ENCODE peak calls at places on chromosomes 16 and 17, in four cellular contexts. S, O, W and T are unnamed samples.

GRCh38 chr17:39963826-39964225 is 1.0 kb downstream of the GSDMA start:
- DNase-seq in S (no peak), O (no peak), W (no peak), T (no peak)

GRCh38 chr16:23110257-23110899 is 38.9 kb downstream of the USP31 start:
- DNase-seq in O (no peak), S (no peak), W (no peak), T (no peak)

GRCh38 chr16:23999663-24000062 is 163.9 kb downstream of the PRKCB start:
- DNase-seq in S (no peak), W (peak), O (no peak), T (no peak)

GRCh38 chr16:50778284-50779163 is 36.6 kb downstream of the CYLD start:
- DNase-seq in S (no peak), O (no peak), W (peak), T (no peak)

GRCh38 chr16:48901712-48902374 is 291.9 kb upstream of the N4BP1 start:
- DNase-seq in W (no peak), S (no peak), O (no peak), T (no peak)

GRCh38 chr16:717651-718245 is 2.8 kb downstream of the METRN start:
- DNase-seq in O (no peak), S (no peak), W (no peak), T (no peak)

GRCh38 chr17:57397402-57397801 is 141.1 kb downstream of the MSI2 start:
- DNase-seq in O (no peak), W (no peak), S (no peak), T (no peak)

GRCh38 chr16:68564367-68564985 is 25.4 kb downstream of the ZFP90 start:
- DNase-seq in W (no peak), S (no peak), O (no peak), T (no peak)

GRCh38 chr16:66256919-66257318 is 109.6 kb upstream of the CDH5 start:
- DNase-seq in S (no peak), O (no peak), W (no peak), T (no peak)

GRCh38 chr16:68183033-68183432 is 52.9 kb downstream of the ESRP2 start:
- DNase-seq in W (no peak), O (no peak), S (no peak), T (no peak)

GRCh38 chr17:70242781-70243437 is 73.6 kb downstream of the KCNJ2 start:
- DNase-seq in O (no peak), S (no peak), W (no peak), T (no peak)

GRCh38 chr16:27505297-27506236 is 44.1 kb downstream of the GTF3C1 start:
- DNase-seq in O (no peak), W (no peak), S (no peak), T (no peak)

GRCh38 chr17:33469911-33470310 is 176.8 kb upstream of the ASIC2 start:
- DNase-seq in S (no peak), O (no peak), W (no peak), T (no peak)

GRCh38 chr17:77841742-77842141 is 116.8 kb upstream of the TNRC6C start:
- DNase-seq in O (no peak), S (no peak), W (no peak), T (no peak)

GRCh38 chr16:1548727-1549126 is 15.3 kb downstream of the TMEM204 start:
- DNase-seq in O (no peak), S (no peak), W (no peak), T (no peak)

GRCh38 chr17:34443832-34444469 is 80.9 kb upstream of the CCL1 start:
- DNase-seq in W (no peak), S (peak), O (peak), T (no peak)

GRCh38 chr17:55492951-55493350 is 18.3 kb downstream of the SMIM36 start:
- DNase-seq in W (no peak), O (peak), S (no peak), T (no peak)

GRCh38 chr17:31428111-31428510 is 36.6 kb downstream of the RAB11FIP4 start:
- DNase-seq in S (no peak), W (no peak), O (no peak), T (no peak)

GRCh38 chr17:57724038-57724728 is 20.9 kb downstream of the CCDC182 start:
- DNase-seq in O (no peak), W (peak), S (no peak), T (no peak)

GRCh38 chr16:29994613-29995329 is 646 bp downstream of the HIRIP3 start:
- DNase-seq in S (peak), W (no peak), O (no peak), T (peak)

GRCh38 chr16:74322301-74322710 is 25.7 kb downstream of the PSMD7 start:
- DNase-seq in W (no peak), O (no peak), S (no peak), T (no peak)

GRCh38 chr17:30917050-30917449 is 4.7 kb upstream of the ADAP2 start:
- DNase-seq in O (no peak), S (no peak), W (no peak), T (no peak)

GRCh38 chr16:29192329-29193247 is 207.7 kb downstream of the LAT start:
- DNase-seq in S (peak), W (no peak), O (no peak), T (no peak)

GRCh38 chr16:89320717-89321501 is 103.4 kb downstream of the ZNF778 start:
- DNase-seq in W (no peak), S (peak), O (no peak), T (no peak)

GRCh38 chr17:2779545-2779944 is 16.7 kb upstream of the RAP1GAP2 start:
- DNase-seq in S (no peak), W (no peak), O (no peak), T (no peak)

GRCh38 chr17:41329279-41329925 is 13.9 kb upstream of the KRTAP17-1 start:
- DNase-seq in O (peak), S (peak), W (no peak), T (peak)

GRCh38 chr16:14476183-14476582 is 153.9 kb downstream of the PARN start:
- DNase-seq in S (no peak), W (no peak), O (no peak), T (no peak)

GRCh38 chr17:41145261-41145660 is 4.4 kb downstream of the KRTAP4-5 start:
- DNase-seq in O (no peak), W (no peak), S (no peak), T (no peak)

GRCh38 chr17:9436629-9437028 is 139.0 kb downstream of the STX8 start:
- DNase-seq in S (no peak), W (no peak), O (no peak), T (no peak)

GRCh38 chr17:2177235-2177811 is 122.4 kb downstream of the HIC1 start:
- DNase-seq in S (no peak), W (no peak), O (peak), T (no peak)

GRCh38 chr17:6713918-6714271 is 726 bp upstream of the SLC13A5 start:
- DNase-seq in O (no peak), S (no peak), W (no peak), T (no peak)

GRCh38 chr16:60642956-60643355 is 1393.3 kb downstream of the CDH8 start:
- DNase-seq in S (no peak), W (no peak), O (no peak), T (no peak)

GRCh38 chr16:10805362-10805761 is 13.2 kb downstream of the TVP23A start:
- DNase-seq in S (no peak), W (no peak), O (no peak), T (no peak)
- TF ChIP-seq FOXK2 in S (no peak), W (no peak), O (no peak), T (no peak)

DNA sequence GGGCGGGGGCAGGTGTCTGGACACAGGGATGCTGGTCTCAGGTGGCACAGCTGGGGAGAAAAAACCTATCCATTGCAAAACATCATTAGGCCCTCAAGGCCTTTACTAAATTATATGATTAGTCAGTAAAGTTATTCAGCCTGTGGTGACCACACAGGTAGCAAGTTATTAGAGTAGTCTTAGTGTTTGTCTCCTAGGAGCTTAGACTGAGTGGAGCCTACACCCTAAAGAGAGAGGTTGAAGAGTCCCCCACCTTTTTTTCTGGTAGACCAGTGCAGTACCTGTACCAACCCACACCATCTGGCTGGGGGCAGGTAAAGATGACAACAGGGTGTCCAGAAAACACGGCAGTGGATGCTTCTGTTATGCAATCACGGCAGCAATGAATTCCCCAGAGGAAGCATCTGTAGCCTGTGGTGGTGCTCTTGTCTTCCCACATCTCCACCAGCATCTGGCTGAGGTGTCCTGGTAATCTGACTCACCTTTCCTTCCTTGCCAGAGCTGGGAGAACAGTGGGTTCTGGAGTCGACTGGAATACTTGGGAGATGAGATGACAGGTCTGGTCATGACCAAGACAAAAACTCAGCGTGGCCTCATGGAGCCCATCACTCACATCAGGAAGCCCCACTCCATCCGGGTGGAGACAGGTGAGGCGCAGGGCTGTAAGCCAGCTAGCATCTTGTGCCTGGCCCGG is 11.0 kb downstream of the MYCBPAP start:
- DNase-seq in S (no peak), W (no peak), O (no peak), T (no peak)
- TF ChIP-seq SP1 in S (no peak), W (no peak), O (no peak), T (no peak)

DNA sequence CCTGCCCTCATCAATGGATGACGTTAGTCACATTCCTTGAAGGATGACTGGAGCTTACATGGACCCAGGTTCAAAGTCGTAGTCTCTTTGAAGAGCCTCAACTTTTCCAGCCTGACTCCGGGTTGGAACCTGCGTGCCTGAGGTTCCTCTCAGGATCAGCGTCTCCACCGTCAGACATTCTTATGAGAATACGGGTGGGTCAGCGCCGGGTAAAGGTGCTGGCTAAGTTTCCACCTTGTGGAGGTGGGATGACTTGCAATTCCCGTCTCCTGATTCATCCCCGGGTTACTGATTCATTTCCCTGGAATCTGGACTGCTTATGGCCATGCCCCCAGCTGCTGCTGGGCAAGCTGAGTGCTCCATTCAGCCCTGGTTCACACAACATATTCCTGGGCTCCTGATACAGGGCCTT is 38.9 kb upstream of the CMIP start:
- DNase-seq in W (no peak), O (peak), S (no peak), T (peak)
- TF ChIP-seq FOXK2 in W (no peak), O (no peak), S (no peak), T (no peak)

DNA sequence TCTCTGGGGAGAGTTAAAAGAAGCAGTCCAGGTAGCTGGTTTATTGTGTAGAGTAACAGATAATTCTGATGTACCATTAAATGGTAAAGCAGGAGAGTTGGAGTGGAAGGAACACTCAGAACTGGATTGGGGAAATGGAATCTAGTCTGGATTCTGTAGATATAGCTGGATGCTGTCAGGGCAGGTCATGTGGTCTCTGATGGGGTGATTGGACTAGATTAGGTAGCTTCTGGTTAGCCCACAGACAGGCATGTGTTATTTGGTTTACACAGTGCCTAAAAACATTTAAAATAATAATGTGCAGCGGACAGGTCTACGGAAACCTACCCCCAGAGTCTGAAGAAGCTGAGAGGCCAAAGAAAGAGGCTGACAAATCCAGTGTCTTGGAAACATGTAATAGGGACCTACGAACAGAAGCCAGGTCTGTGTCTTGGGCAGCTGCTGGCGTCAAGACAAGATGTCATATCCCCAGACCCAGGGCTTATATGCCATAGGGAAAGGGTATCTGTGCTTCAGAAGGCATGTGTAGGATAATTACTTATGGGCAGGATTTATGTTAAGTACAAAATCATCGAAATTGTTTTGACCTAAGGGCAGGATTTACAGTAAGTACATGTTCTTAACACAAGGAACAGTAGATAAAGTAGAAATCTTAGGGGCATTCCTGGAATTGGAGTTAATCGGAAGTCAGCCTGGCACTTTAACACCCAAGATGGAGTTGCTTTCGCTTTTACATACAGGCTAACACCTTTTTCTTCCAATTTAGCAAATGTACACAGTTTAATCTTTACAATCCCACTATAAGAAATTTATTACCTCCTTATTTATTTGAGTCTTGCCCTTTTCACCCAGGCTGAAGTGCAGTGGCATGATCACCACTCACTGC is 12.4 kb downstream of the LUC7L3 start:
- DNase-seq in W (no peak), O (no peak), S (peak), T (no peak)
- TF ChIP-seq SP1 in W (no peak), O (no peak), S (no peak), T (no peak)

GRCh38 chr17:76075364-76076099 is 951 bp downstream of the GALR2 start:
- DNase-seq in O (no peak), S (no peak), W (no peak), T (no peak)

GRCh38 chr17:76076100-76076764 is 1.7 kb downstream of the GALR2 start:
- DNase-seq in O (no peak), S (no peak), W (no peak), T (no peak)

GRCh38 chr17:76078859-76079576 is at the start of gene ZACN:
- DNase-seq in O (no peak), W (no peak), S (no peak), T (no peak)

GRCh38 chr17:76077582-76078110 is 1.3 kb upstream of the ZACN start:
- DNase-seq in S (peak), O (no peak), W (no peak), T (no peak)

GRCh38 chr17:76076765-76077581 is 2.0 kb upstream of the ZACN start:
- DNase-seq in O (no peak), S (no peak), W (no peak), T (no peak)
- TF ChIP-seq FOXK2 in O (no peak), S (no peak), W (no peak), T (no peak)

GRCh38 chr17:44308865-44309264 is 464 bp downstream of the RUNDC3A start:
- DNase-seq in S (no peak), W (no peak), O (no peak), T (peak)
- TF ChIP-seq SP1 in S (no peak), W (no peak), O (no peak), T (no peak)

DNA sequence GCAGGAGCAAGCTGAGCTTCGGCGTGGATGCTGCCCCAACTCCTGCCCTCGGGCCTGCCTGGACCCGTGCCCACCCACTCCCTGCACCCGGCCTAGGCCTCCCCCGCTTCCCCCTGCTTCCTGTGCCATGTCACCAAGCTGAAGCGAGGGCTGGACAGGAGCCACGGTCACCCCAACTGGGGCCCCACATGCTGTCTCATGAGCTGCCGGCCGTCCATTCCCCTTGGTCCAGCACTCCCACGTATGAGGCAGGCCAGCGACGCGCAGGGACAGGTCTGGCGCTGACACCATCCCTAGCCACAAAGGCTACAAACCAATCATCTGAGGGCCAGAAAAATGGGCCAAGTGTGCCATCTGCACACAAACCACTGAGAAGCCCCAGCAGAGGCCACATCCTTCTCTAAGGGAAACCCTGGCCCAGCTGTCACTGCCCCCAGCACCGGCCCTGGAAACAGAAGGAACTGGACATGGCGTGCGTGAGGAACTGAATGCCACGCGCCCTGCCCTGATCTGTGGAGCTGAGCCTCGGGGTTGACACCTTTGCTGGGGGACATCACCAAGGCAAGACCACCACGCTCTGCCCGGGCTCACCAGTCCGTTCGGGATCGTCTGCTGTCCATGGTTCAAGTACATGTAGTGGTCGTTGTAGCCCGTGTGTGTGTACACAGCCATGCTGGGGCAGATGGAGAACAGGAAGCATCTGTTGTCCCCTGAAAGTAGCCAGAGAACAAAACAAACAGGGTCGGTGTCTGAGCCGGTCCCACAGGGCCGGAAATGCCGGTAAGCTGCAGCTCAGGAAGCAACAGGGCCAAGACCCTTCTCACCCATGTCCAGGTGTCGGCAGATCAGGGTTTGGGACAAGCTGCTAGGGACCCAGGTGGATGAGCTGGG is 22.2 kb downstream of the MEAK7 start:
- DNase-seq in O (no peak), W (no peak), S (no peak), T (no peak)
- TF ChIP-seq FOXK2 in O (no peak), W (no peak), S (no peak), T (no peak)

DNA sequence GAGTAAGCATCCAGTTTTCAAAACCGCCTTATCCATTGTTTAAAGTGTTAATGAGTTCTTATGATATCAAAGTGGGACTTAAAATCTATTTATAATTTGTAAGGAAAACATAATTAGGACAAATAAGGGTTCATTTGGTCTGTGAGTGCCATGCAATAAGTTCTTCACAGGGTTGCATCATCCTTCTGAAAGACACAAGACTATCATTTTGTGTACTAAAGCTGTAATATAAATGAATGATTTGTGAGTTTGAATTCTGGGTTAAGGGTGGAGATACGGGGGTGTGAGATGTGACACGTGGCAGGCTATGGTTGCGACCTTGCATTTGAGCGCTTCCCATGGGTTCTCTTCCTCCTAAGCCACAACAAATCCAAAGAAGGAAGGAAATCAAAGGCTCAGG is 6.8 kb downstream of the GAN start:
- DNase-seq in S (no peak), O (no peak), W (no peak), T (no peak)
- TF ChIP-seq SP1 in S (no peak), O (no peak), W (no peak), T (no peak)